ENCODE peak calls at places on chromosome 9, in seven cellular contexts. N is fibroblast of lung; B is effector memory CD4-positive, alpha-beta T cell; U is kidney; V is pancreas; F is uterus; T is Caco-2. Y is an unnamed sample. For H3K9me3 and H3K4me1, the result is how much of the 10 kb centered on the place peaks cover.

GRCh38 chr9:91116226-91116625 is 245.5 kb downstream of the AUH start:
- DNase-seq in T (no peak), F (no peak), N (peak), B (no peak), U (no peak), V (peak), Y (no peak)

GRCh38 chr9:32385135-32385884 is 867 bp downstream of the ACO1 start:
- DNase-seq in B (no peak), F (no peak), T (no peak), U (no peak), N (peak), V (no peak), Y (no peak)

GRCh38 chr9:106655966-106656365 is 207.0 kb upstream of the ZNF462 start:
- DNase-seq in N (no peak), U (no peak), B (no peak), V (no peak), F (no peak), T (no peak), Y (no peak)

GRCh38 chr9:114434878-114435311 is 47.1 kb upstream of the AKNA start:
- DNase-seq in V (peak), F (no peak), N (peak), B (no peak), U (no peak), T (peak), Y (no peak)

GRCh38 chr9:6014668-6015270 is 655 bp downstream of the RANBP6 start:
- DNase-seq in T (no peak), V (no peak), N (peak), F (no peak), B (no peak), U (no peak), Y (no peak)

GRCh38 chr9:21919377-21920362 is 74.5 kb downstream of the CDKN2A start:
- DNase-seq in B (peak), T (no peak), V (no peak), N (peak), F (no peak), U (no peak), Y (no peak)

GRCh38 chr9:76562511-76562911 is 103.5 kb downstream of the GCNT1 start:
- DNase-seq in B (no peak), F (no peak), N (peak), V (no peak), T (no peak), U (no peak), Y (no peak)

GRCh38 chr9:97985058-97985861 is 2.1 kb downstream of the ANP32B start:
- DNase-seq in V (no peak), B (peak), F (no peak), T (peak), U (no peak), N (peak), Y (no peak)

GRCh38 chr9:124009835-124010226 is 1.7 kb upstream of the LHX2 start:
- DNase-seq in N (no peak), V (no peak), F (no peak), B (no peak), U (no peak), T (no peak), Y (no peak)

GRCh38 chr9:3200331-3200774 is 325.4 kb downstream of the RFX3 start:
- DNase-seq in N (peak), T (no peak), U (no peak), F (no peak), V (no peak), B (no peak), Y (no peak)

GRCh38 chr9:96817973-96818372 is 36.3 kb downstream of the ZNF782 start:
- DNase-seq in F (no peak), T (no peak), V (no peak), N (no peak), B (no peak), U (no peak), Y (no peak)

GRCh38 chr9:96813607-96814006 is 35.7 kb upstream of the ZNF510 start:
- DNase-seq in F (no peak), V (no peak), B (no peak), N (no peak), U (no peak), T (no peak), Y (no peak)

DNA sequence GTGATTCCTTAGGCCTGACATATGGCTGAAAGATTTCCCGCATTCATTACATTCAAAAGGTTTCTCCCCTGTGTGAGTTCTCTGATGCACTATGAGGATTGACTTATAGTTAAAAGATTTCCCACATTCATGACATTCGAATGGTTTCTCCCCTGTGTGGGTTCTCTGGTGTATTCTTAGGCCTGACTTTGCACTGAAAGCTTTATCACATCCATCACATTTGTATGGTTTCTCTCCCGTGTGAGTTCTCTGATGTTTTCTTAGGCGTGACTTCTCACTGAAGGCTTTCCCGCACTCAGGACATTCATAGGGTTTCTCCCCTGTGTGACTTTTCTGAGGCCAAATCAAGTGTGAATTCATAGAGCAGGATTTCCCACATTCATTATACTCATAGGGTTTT is 35.8 kb downstream of the ZNF782 start:
- DNase-seq in F (no peak), T (no peak), V (no peak), U (no peak), B (no peak), N (peak), Y (no peak)
- H3K9me3 ChIP-seq in F (under half), T (half or more), V (under half), U (half or more), B (half or more), N (under half), Y (half or more)

DNA sequence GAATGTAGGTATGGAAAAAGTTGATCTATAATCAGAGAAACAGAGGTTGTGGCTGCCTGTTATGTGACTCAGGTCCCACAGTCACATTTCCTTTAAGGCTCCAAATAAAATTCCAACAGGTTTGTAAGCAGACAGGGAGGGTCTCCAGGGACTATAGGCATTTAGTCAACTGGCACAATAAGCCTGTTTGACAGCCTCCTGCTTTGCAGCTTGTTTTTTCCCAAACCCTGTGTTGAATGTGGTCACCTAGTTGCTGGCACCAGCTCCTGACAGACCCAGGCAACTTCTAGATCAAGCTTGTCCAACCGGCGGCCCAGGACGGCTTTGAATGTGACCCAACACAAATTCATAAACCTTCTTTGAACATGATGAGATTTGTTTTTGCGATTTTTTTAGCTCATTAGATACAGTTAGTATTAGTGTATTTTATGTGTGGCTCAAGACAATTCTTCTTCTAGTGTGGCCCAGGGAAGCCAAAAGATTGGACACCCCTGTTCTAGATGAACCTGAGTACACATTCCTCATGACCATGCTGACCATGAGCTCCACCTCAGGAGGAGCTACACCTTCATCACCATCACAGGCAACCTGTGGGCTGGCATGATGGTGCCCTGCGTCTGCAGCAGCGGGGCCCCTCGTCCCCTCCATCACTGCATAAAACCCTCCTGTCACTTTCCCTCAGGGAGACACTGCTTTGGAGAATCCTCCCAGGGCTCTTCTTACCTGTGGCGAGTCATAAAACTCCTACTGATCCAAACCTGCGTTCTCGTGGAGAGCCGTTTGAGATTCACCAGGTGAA is 15.7 kb upstream of the GRHPR start:
- DNase-seq in F (no peak), N (no peak), V (peak), T (no peak), U (peak), B (no peak), Y (no peak)
- H3K4me1 ChIP-seq in F (under half), N (under half), V (under half), T (under half), U (under half), B (under half), Y (under half)

DNA sequence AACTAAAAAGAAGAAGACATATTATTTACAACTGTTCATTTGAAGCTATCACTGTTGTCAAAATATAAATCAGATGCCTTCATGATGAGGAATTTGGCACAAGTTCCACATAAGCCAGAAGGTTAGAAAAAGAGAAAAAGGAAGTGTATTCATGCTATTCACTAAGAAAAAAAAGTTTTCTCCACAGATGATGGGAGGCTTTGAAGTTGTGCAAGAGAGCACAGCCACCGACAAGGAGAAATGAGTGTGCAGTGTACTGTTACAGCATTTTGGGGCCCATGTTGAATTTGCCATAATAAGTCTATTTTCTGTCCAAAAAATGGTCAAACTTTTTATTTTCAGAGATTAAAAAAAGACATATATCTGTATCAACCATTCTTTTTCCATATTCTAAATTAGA is 32.9 kb upstream of the IFNK start:
- DNase-seq in N (peak), V (no peak), T (no peak), F (no peak), U (no peak), B (no peak), Y (no peak)
- H3K9me3 ChIP-seq in N (under half), V (under half), T (under half), F (under half), U (under half), B (under half), Y (under half)

GRCh38 chr9:27537027-27537435 is 7.4 kb upstream of the MOB3B start:
- DNase-seq in T (no peak), F (no peak), U (no peak), N (no peak), B (no peak), V (no peak), Y (no peak)
- H3K4me1 ChIP-seq in T (under half), F (under half), U (under half), N (under half), B (under half), V (under half), Y (under half)

GRCh38 chr9:96758845-96759673 is 18.8 kb downstream of the ZNF510 start:
- DNase-seq in F (no peak), T (no peak), V (no peak), N (peak), B (no peak), U (no peak), Y (no peak)
- H3K9me3 ChIP-seq in F (under half), T (half or more), V (under half), N (under half), B (half or more), U (half or more), Y (half or more)

DNA sequence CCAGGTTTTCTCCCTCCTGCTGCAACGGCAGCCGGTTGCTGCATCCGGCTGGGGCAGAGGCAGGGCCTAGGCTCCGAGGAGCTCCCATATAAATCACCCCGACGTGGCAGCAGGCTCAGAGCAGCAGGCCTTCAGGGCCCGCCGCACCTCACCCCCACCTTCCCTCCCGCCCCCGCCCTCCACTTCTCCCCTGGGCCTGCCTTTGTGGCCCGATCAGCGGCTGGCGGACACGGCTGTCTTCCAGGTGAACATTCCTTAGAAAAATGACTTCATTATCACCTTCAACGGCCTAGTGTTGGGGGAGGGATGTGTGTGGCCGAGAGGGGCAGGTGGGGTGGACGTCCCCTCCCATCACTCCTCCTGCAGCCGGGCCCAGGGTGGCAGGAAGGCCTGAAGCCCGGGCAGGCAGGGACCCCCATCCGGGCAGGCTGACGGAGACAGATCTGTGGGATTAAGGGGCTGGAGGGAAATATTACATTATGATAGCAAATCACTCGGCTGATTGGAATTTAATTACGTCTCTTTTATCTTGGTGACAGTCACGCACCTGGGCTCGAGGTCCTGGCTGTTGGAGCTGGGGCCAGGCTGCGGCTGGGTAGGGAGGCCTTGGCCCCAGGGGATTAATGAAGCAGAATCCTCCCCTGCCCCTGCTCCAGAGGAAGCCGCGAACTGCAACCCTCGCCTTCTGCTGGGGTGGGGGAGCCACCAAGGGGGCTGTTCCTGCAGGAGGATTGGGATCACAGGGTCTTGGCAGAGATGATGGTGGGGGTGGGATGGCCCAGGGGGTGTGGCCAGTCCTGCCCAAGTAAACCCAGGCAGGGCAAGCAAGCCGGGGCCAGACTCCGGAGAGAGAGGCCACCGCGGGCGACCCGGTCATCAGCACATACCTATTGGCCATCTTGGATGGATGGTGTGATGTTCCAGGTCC is 38.4 kb upstream of the RXRA start:
- DNase-seq in T (no peak), V (no peak), N (no peak), B (no peak), U (peak), F (no peak), Y (no peak)
- H3K4me1 ChIP-seq in T (under half), V (under half), N (under half), B (under half), U (under half), F (under half), Y (under half)

Y was measured in upper lobe of right lung.